ENCODE peak calls at places on chromosomes 4 and X, in six cellular contexts. Y is fibroblast of pulmonary artery, O is AG04449, E is keratinocyte, N is body of pancreas, P is lower leg skin. C is an unnamed sample.
A peak's percentile ranks its signal among the peaks of the same experiment; 100 is the strongest.

GRCh38 chr4:177673980-177674504 is 231.8 kb upstream of the AGA start:
- DNase-seq in O (no peak), N (no peak), Y (no peak), P (no peak), E (no peak), C (no peak)

GRCh38 chr4:187944179-187944578 is 51.4 kb upstream of the ZFP42 start:
- DNase-seq in P (no peak), E (no peak), Y (no peak), O (no peak), N (no peak), C (no peak)

GRCh38 chrX:155094468-155095061 is 23.3 kb downstream of the BRCC3 start:
- DNase-seq in O (no peak), N (peak; percentile 16), E (no peak), P (no peak), Y (peak; percentile 43), C (no peak)

GRCh38 chr4:82523179-82523578 is 38.6 kb downstream of the TMEM150C start:
- DNase-seq in P (no peak), Y (no peak), E (no peak), O (no peak), N (no peak), C (no peak)

GRCh38 chr4:122475233-122475632 is 18.7 kb upstream of the IL2 start:
- DNase-seq in P (no peak), Y (no peak), N (no peak), E (no peak), O (no peak), C (no peak)

GRCh38 chr4:160319221-160319867 is 1216.5 kb downstream of the RAPGEF2 start:
- DNase-seq in Y (peak; percentile 26), N (no peak), O (no peak), E (peak; percentile 81), P (no peak), C (no peak)

GRCh38 chrX:129842510-129843208 is 1.0 kb downstream of the ZDHHC9 start:
- DNase-seq in P (peak; percentile 15), E (no peak), Y (peak; percentile 49), O (no peak), N (peak; percentile 56), C (no peak)

GRCh38 chrX:149312936-149313432 is 192.1 kb downstream of the IDS start:
- DNase-seq in E (no peak), N (no peak), O (no peak), Y (peak; percentile 1), P (no peak), C (no peak)

GRCh38 chr4:101515099-101515498 is 167.8 kb upstream of the PPP3CA start:
- DNase-seq in Y (no peak), N (no peak), E (no peak), O (no peak), P (no peak), C (no peak)

GRCh38 chr4:101515566-101515965 is 168.2 kb upstream of the PPP3CA start:
- DNase-seq in P (no peak), N (no peak), O (no peak), Y (no peak), E (no peak), C (no peak)
- H3K4me3 ChIP-seq in P (no peak overlapping the region), N (no peak overlapping the region), O (no peak overlapping the region), Y (no peak overlapping the region), E (no peak overlapping the region), C (no peak overlapping the region)

DNA sequence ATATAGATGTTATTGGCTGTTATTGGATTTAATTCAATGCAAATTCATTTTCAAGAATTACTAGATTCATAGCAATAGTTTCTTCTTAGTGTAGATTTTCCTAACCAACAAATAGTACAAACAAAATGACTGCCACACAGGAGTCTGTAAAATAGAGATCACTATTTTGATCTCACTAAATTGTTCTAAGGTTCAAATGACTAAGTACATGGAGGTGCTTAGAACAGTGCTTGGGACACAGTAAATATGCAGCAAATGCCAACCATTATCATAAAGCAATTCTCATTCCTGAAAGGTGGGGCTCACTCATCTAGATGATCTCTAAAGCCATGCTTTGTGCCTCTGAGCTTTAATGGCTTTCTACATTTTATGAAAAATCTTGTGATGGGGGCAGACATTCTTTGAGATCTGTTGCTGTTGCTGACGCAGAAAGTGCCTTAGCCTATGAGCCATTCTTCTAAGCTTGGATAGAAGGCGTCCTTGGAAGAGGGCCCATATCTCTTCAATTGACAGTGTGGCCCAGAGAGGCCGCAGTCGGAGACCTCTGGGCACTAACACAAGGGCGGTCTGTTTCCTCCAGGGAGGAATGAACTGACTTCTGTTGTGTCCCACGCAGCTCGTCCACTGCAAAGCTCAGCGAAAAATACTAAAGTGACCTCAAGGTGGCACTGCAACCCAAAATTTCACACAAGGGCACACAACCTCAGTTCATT is 23.6 kb downstream of the TLR10 start:
- DNase-seq in E (no peak), N (peak; percentile 47), P (peak; percentile 67), O (no peak), Y (peak; percentile 85), C (peak; percentile 33)
- TF ChIP-seq CTCF in E (peak; percentile 77), N (peak; percentile 78), P (peak; percentile 42), O (peak; percentile 56), Y (peak; percentile 60), C (peak; percentile 58)

DNA sequence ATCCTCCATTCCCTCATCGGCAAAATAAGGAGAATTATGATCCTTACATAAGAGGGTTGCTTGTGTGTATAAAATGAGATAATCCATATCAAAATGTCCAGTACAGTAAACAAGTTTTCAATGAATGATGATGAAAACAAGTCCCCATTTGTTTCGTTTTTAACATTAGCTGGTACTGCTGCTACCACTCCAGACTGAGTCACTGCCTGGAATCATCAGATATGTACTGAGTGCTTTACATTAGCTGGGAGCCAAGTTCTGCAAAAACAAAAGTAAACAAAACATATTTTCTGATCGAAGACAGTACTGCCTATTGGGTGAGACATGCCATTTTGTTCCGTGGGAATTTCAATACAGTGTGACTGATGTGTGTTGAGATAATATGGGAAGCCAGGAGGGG is 123.2 kb upstream of the IGFBP7 start:
- DNase-seq in O (no peak), Y (peak; percentile 38), N (no peak), P (no peak), E (no peak), C (no peak)
- H3K4me3 ChIP-seq in O (no peak overlapping the region), Y (no peak overlapping the region), N (no peak overlapping the region), P (no peak overlapping the region), E (no peak overlapping the region), C (no peak overlapping the region)

GRCh38 chr4:184506527-184507121 is 32.3 kb upstream of the IRF2 start:
- DNase-seq in P (no peak), O (no peak), Y (no peak), N (no peak), E (no peak), C (no peak)
- TF ChIP-seq CTCF in P (no peak), O (peak; percentile 3), Y (peak; percentile 12), N (no peak), E (no peak), C (no peak)

GRCh38 chr4:118994030-118994429 is 105.4 kb downstream of the SYNPO2 start:
- DNase-seq in Y (no peak), P (no peak), E (no peak), O (no peak), N (no peak), C (no peak)

GRCh38 chr4:118993329-118993728 is 104.7 kb downstream of the SYNPO2 start:
- DNase-seq in Y (no peak), N (no peak), O (no peak), P (no peak), E (no peak), C (no peak)

GRCh38 chr4:118989098-118990080 is 100.7 kb downstream of the SYNPO2 start:
- DNase-seq in O (peak; percentile 97), Y (peak; percentile 56), N (no peak), E (peak; percentile 91), P (peak; percentile 71), C (no peak)

GRCh38 chr4:118992149-118992548 is 103.5 kb downstream of the SYNPO2 start:
- DNase-seq in Y (no peak), N (no peak), O (no peak), E (no peak), P (no peak), C (no peak)

DNA sequence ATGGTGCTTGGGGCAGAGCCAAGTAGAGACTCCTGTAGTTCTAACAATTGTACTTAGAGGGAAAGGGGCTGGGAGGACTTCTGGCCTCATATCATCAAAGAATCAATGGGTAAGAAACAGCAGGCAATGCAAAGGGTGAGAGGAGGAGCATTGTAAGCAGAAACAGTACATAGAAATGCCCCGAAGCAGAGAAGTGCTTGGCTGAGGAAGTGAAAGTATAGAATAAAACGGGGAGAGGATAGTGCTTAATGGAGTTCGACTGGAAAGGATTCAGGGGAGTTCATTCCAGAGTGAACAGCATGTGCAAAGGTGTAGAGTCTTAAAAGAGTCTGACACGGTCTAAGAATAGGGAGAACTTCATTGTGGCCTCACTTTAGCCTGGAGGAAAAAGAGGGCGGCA is 103.0 kb downstream of the SYNPO2 start:
- DNase-seq in E (no peak), P (no peak), N (no peak), O (no peak), Y (no peak), C (no peak)
- H3K4me3 ChIP-seq in E (peak overlapping the region; percentile 34), P (no peak overlapping the region), N (no peak overlapping the region), O (no peak overlapping the region), Y (no peak overlapping the region), C (no peak overlapping the region)

GRCh38 chrX:3791449-3791848 is 78.0 kb upstream of the PRKX start:
- DNase-seq in P (no peak), O (no peak), E (no peak), N (no peak), Y (no peak), C (no peak)

DNA sequence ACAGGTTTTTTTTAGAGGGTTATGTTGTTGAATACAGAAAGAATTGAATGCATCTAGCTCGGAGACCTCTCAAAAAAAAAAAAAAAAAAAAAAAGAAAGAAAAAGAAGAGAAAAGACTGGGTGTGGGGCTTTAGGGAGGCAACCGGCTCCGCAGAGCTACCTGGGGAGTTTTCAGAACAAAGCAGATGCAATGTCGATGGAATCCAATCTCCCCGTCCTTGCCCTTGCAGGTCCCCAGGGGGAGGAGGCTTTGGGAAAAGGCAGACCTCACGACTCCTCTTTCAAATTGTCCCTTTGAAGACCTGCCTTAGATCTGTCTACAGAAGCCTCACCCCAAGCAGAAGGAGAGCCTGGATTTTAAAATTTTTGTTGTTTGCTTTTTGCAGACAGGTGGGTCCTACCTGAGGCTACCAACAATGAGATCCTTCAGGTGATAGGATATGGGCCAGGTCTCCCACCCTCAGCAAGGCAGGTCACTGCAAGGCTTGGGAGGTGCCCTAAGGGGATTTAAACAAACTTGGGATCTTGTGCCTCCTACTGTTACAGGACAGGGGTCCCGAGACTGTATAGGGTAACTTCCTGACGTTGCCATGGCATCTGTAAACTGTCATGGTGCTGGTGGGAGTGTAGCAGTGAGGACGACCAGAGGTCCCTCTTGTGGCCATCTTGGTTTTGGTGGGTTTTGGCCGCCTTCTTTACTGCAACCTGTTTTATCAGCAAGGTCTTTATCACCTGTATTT is 75.2 kb upstream of the PRKX start:
- DNase-seq in Y (no peak), P (no peak), O (no peak), E (no peak), N (no peak), C (no peak)
- TF ChIP-seq CTCF in Y (no peak), P (no peak), O (no peak), E (no peak), N (no peak), C (no peak)

GRCh38 chr4:16243285-16243684 is 17.0 kb upstream of the TAPT1 start:
- DNase-seq in E (no peak), O (no peak), Y (no peak), P (no peak), N (no peak), C (no peak)

GRCh38 chr4:16248605-16249004 is 22.3 kb upstream of the TAPT1 start:
- DNase-seq in E (no peak), Y (no peak), P (no peak), N (no peak), O (no peak), C (no peak)

GRCh38 chr4:16240300-16240699 is 14.0 kb upstream of the TAPT1 start:
- DNase-seq in P (no peak), O (no peak), E (no peak), Y (no peak), N (no peak), C (no peak)

GRCh38 chr4:16250665-16251365 is 24.5 kb upstream of the TAPT1 start:
- DNase-seq in N (no peak), Y (no peak), P (no peak), E (no peak), O (no peak), C (no peak)

GRCh38 chr4:16245241-16245640 is 19.0 kb upstream of the TAPT1 start:
- DNase-seq in P (no peak), E (no peak), N (no peak), O (no peak), Y (no peak), C (no peak)
- H3K4me3 ChIP-seq in P (no peak overlapping the region), E (no peak overlapping the region), N (no peak overlapping the region), O (no peak overlapping the region), Y (no peak overlapping the region), C (no peak overlapping the region)